ENCODE peak calls at places on chromosome 21, in four cellular contexts. J, H, S and G are unnamed samples. For H3K4me1 and H3K36me3, the result is how much of the 10 kb centered on the place peaks cover.

GRCh38 chr21:31162079-31162699 is 123.9 kb upstream of the KRTAP19-8 start:
- DNase-seq in J (no peak), H (no peak), S (no peak), G (no peak)

GRCh38 chr21:14875704-14876364 is 189.0 kb downstream of the NRIP1 start:
- DNase-seq in J (no peak), H (no peak), S (no peak), G (no peak)

GRCh38 chr21:36104306-36105300 is 30.3 kb upstream of the CBR3 start:
- DNase-seq in J (peak), H (peak), S (peak), G (peak)

GRCh38 chr21:30268608-30269197 is 14.0 kb downstream of the KRTAP24-1 start:
- DNase-seq in J (peak), H (no peak), S (no peak), G (no peak)

GRCh38 chr21:14630556-14631069 is 84.5 kb upstream of the SAMSN1 start:
- DNase-seq in J (no peak), H (no peak), S (no peak), G (no peak)

GRCh38 chr21:37564924-37565529 is 198.5 kb downstream of the DYRK1A start:
- DNase-seq in J (no peak), H (no peak), S (peak), G (peak)

GRCh38 chr21:33608559-33608958 is 20.1 kb upstream of the DONSON start:
- DNase-seq in J (no peak), H (no peak), S (peak), G (no peak)

GRCh38 chr21:31901342-31901741 is 28.5 kb downstream of the HUNK start:
- DNase-seq in J (no peak), H (no peak), S (no peak), G (no peak)

GRCh38 chr21:35026153-35026499 is 23.0 kb downstream of the RUNX1 start:
- DNase-seq in J (no peak), H (no peak), S (no peak), G (no peak)

GRCh38 chr21:36422279-36423098 is 37.3 kb downstream of the CHAF1B start:
- DNase-seq in J (peak), H (peak), S (peak), G (peak)

GRCh38 chr21:31343680-31344480 is at the start of gene TIAM1:
- DNase-seq in J (peak), H (peak), S (peak), G (peak)

GRCh38 chr21:31184462-31184861 is 146.2 kb upstream of the KRTAP19-8 start:
- DNase-seq in J (peak), H (no peak), S (no peak), G (no peak)

GRCh38 chr21:39616373-39616772 is 3.6 kb downstream of the B3GALT5 start:
- DNase-seq in J (no peak), H (no peak), S (no peak), G (no peak)

GRCh38 chr21:41634211-41634694 is 126.3 kb upstream of the TMPRSS2 start:
- DNase-seq in J (peak), H (no peak), S (no peak), G (no peak)

DNA sequence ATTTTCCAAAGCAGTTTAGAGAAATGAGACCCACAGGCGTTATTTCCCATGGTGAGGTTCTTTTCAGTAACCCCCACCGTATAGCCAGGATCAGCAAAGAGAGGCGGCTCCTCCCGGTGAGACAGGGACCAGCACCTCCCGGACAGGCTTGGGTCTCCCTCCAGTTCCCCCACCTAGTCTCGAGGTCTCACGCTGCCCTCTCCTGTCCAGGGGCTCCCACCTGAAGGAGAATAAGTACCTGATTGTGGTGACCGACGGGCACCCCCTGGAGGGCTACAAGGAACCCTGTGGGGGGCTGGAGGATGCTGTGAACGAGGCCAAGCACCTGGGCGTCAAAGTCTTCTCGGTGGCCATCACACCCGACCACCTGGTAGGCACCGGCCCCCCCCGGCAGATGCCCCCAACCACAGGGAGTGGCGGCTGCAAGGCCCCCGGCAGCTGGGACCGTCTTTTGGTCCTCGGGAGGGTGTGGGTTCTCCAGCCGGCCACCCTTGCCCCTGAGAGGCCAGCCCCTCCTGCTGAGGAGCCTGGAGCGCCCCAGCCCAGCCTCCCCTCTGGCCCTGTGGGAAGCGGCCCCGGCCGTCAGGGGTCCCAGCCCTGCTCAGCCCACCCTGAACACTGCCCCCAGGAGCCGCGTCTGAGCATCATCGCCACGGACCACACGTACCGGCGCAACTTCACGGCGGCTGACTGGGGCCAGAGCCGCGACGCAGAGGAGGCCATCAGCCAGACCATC is 4.9 kb downstream of the COL6A1 start:
- DNase-seq in J (no peak), H (no peak), S (no peak), G (no peak)
- H3K4me1 ChIP-seq in J (under half), H (under half), S (under half), G (under half)

GRCh38 chr21:43308101-43308500 is 118.8 kb downstream of the SIK1 start:
- DNase-seq in J (no peak), H (no peak), S (no peak), G (no peak)

GRCh38 chr21:43306911-43307676 is 119.8 kb downstream of the SIK1 start:
- DNase-seq in J (no peak), H (no peak), S (peak), G (peak)

GRCh38 chr21:43307677-43308070 is 119.3 kb downstream of the SIK1 start:
- DNase-seq in J (no peak), H (no peak), S (no peak), G (no peak)

GRCh38 chr21:43306391-43306790 is 120.5 kb downstream of the SIK1 start:
- DNase-seq in J (no peak), H (no peak), S (no peak), G (no peak)

DNA sequence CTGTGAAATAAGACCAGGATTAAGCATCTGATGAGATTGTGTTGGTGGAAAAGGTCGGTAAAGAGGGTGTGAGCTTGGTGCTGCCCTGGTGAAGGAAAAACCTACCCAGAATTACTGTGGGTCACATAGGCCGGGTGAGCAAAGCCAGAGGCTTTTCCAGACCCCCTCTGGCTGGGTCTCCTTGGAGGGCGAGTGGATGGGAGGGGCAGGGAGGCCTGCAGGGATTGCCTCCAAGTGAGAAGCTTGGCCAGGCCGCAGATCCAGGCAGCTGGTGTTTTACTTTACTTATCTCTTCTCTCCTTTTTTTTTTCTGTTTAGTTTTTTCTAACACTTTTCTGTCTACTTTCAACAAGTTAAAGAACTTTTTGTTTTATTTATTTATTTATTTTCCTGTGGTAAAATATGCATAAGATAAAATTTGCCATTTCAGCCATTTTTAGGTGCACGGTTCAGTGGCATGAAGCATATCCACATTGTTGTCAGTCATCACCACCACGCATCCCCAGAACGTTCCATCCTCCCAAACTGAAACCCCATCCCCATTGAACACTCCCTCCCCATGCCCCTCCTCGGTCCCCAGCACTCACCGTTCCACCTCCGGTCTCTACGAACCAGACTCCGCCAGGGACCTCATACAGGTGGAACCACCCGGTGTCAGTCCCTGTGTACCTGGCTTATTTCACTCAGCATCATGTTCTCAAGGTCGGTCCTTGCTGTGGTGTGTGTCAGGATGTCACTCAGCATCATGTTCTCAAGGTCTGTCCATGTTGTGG is 118.2 kb downstream of the SIK1 start:
- DNase-seq in J (no peak), H (no peak), S (no peak), G (no peak)
- H2BK15ac ChIP-seq in J (no peak), H (peak), S (no peak), G (no peak)

GRCh38 chr21:46239817-46240325 is 11.3 kb upstream of the LSS start:
- DNase-seq in J (no peak), H (no peak), S (no peak), G (no peak)
- H3K36me3 ChIP-seq in J (under half), H (half or more), S (half or more), G (half or more)

GRCh38 chr21:26162081-26162480 is 8.5 kb downstream of the APP start:
- DNase-seq in J (no peak), H (no peak), S (no peak), G (no peak)

GRCh38 chr21:26154776-26155175 is 15.8 kb downstream of the APP start:
- DNase-seq in J (no peak), H (no peak), S (no peak), G (no peak)

GRCh38 chr21:26159869-26160268 is 10.7 kb downstream of the APP start:
- DNase-seq in J (no peak), H (no peak), S (peak), G (no peak)

GRCh38 chr21:26153758-26154157 is 16.8 kb downstream of the APP start:
- DNase-seq in J (no peak), H (no peak), S (peak), G (no peak)

GRCh38 chr21:26157842-26158241 is 12.7 kb downstream of the APP start:
- DNase-seq in J (peak), H (no peak), S (no peak), G (no peak)
- H3K4me1 ChIP-seq in J (under half), H (under half), S (under half), G (under half)

GRCh38 chr21:44749759-44750674 is 38.6 kb upstream of the TSPEAR start:
- DNase-seq in J (no peak), H (no peak), S (no peak), G (no peak)
- H2BK15ac ChIP-seq in J (no peak), H (no peak), S (no peak), G (no peak)

DNA sequence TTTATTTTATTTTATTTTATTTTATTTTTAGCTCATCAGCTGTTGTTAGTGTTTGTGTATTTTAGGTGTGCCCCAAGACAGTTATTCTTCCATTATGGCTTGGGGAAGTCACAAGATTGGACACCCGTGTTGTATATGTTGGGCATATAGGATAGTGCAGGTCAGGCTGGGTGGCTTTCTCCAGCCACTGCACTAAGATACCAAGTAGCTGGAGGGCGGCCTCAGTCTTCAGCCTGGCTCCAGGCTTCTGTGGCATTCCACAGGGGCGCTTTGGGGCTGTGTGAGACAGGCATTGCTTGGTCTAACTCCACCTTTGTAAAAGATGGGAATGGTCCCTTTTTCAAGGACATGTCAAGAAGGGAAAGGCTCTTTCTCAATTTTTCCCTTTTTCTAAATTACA is 16.5 kb downstream of the RRP1B start:
- DNase-seq in J (no peak), H (no peak), S (no peak), G (no peak)
- H3K36me3 ChIP-seq in J (under half), H (half or more), S (under half), G (half or more)